ENCODE peak calls at places on chromosomes 7 and 10, in eight cellular contexts. P is SK-MEL-5; I is activated T-cell treated with anti-CD3 and anti-CD28 coated beads, Interleukin-2, amount 50 U/mL, for 72 hours; G is foreskin fibroblast; H is NCI-H1436; C is amniotic stem cell; F is GM04504; R is substantia nigra. X is an unnamed sample.

GRCh38 chr7:54260868-54261475 is 281.2 kb upstream of the VSTM2A start:
- DNase-seq in P (no peak), I (no peak), G (peak; percentile 95), H (no peak), C (no peak), F (no peak), R (no peak), X (no peak)

GRCh38 chr10:29811751-29812427 is 177.1 kb upstream of the SVIL start:
- DNase-seq in P (no peak), I (peak; percentile 42), G (peak; percentile 95), H (no peak), C (peak; percentile 75), F (peak; percentile 92), R (no peak), X (peak; percentile 53)

GRCh38 chr10:92886334-92886961 is 38.1 kb downstream of the EXOC6 start:
- DNase-seq in P (no peak), I (no peak), G (no peak), H (no peak), C (no peak), F (no peak), R (no peak), X (no peak)

GRCh38 chr7:111853231-111853990 is 291.1 kb upstream of the IMMP2L start:
- DNase-seq in P (peak; percentile 50), I (no peak), G (no peak), H (no peak), C (no peak), F (no peak), R (no peak), X (no peak)

GRCh38 chr10:132785433-132786278 is at the start of gene NKX6-2:
- DNase-seq in P (no peak), I (no peak), G (peak; percentile 47), H (no peak), C (no peak), F (no peak), R (no peak), X (no peak)

GRCh38 chr7:91941450-91941849 is 788 bp downstream of the AKAP9 start:
- DNase-seq in P (peak; percentile 38), I (peak; percentile 40), G (peak; percentile 46), H (peak; percentile 10), C (no peak), F (no peak), R (no peak), X (peak; percentile 44)

GRCh38 chr10:18620856-18621255 is 30.5 kb downstream of the NSUN6 start:
- DNase-seq in P (no peak), I (no peak), G (no peak), H (no peak), C (no peak), F (no peak), R (no peak), X (no peak)

GRCh38 chr7:665751-666453 is 60.6 kb upstream of the DNAAF5 start:
- DNase-seq in P (no peak), I (no peak), G (peak; percentile 62), H (no peak), C (no peak), F (no peak), R (no peak), X (no peak)

GRCh38 chr7:50284296-50284695 is 20.2 kb upstream of the IKZF1 start:
- DNase-seq in P (no peak), I (no peak), G (no peak), H (no peak), C (no peak), F (no peak), R (no peak), X (no peak)

GRCh38 chr10:11517150-11517549 is 94.3 kb downstream of the USP6NL start:
- DNase-seq in P (no peak), I (no peak), G (no peak), H (no peak), C (no peak), F (no peak), R (no peak), X (no peak)

GRCh38 chr7:33503014-33503413 is 373.6 kb downstream of the BBS9 start:
- DNase-seq in P (no peak), I (no peak), G (no peak), H (no peak), C (no peak), F (no peak), R (no peak), X (no peak)

GRCh38 chr10:133440633-133441285 is 13.0 kb upstream of the SCART1 start:
- DNase-seq in P (no peak), I (no peak), G (no peak), H (no peak), C (no peak), F (no peak), R (no peak), X (no peak)

GRCh38 chr7:100220833-100221718 is 1.3 kb downstream of the PVRIG start:
- DNase-seq in P (no peak), I (peak; percentile 77), G (no peak), H (no peak), C (no peak), F (no peak), R (no peak), X (peak; percentile 81)

GRCh38 chr10:124993345-124993708 is 51.4 kb downstream of the ZRANB1 start:
- DNase-seq in P (no peak), I (no peak), G (no peak), H (no peak), C (no peak), F (no peak), R (no peak), X (no peak)

GRCh38 chr10:17516376-17516775 is 62.0 kb upstream of the ST8SIA6 start:
- DNase-seq in P (no peak), I (no peak), G (no peak), H (no peak), C (no peak), F (no peak), R (no peak), X (no peak)

GRCh38 chr10:52779541-52780390 is 7.2 kb upstream of the MBL2 start:
- DNase-seq in P (peak; percentile 75), I (peak; percentile 49), G (peak; percentile 78), H (peak; percentile 4), C (no peak), F (no peak), R (no peak), X (peak; percentile 59)

GRCh38 chr7:749121-749520 is 22.0 kb upstream of the PRKAR1B start:
- DNase-seq in P (no peak), I (no peak), G (no peak), H (no peak), C (no peak), F (no peak), R (no peak), X (no peak)

GRCh38 chr10:987635-987905 is 664 bp upstream of the GTPBP4 start:
- DNase-seq in P (no peak), I (no peak), G (no peak), H (no peak), C (no peak), F (no peak), R (no peak), X (no peak)

GRCh38 chr7:102075126-102075525 is 211.5 kb upstream of the SH2B2 start:
- DNase-seq in P (no peak), I (no peak), G (no peak), H (no peak), C (no peak), F (no peak), R (no peak), X (no peak)

GRCh38 chr10:24552346-24553016 is 171.2 kb downstream of the ARHGAP21 start:
- DNase-seq in P (peak; percentile 44), I (no peak), G (no peak), H (peak; percentile 10), C (no peak), F (no peak), R (no peak), X (peak; percentile 14)

GRCh38 chr7:121499526-121500123 is 103.5 kb upstream of the FAM3C start:
- DNase-seq in P (no peak), I (peak; percentile 42), G (no peak), H (no peak), C (no peak), F (no peak), R (no peak), X (no peak)

GRCh38 chr10:102451105-102451969 is at the start of gene C10orf95:
- DNase-seq in P (no peak), I (no peak), G (peak; percentile 32), H (no peak), C (no peak), F (no peak), R (no peak), X (no peak)

GRCh38 chr7:129797224-129797789 is 155.5 kb downstream of the UBE2H start:
- DNase-seq in P (no peak), I (no peak), G (no peak), H (peak; percentile 70), C (no peak), F (no peak), R (no peak), X (no peak)

GRCh38 chr7:129150199-129150996 is 5.9 kb downstream of the TSPAN33 start:
- DNase-seq in P (no peak), I (no peak), G (no peak), H (peak; percentile 13), C (no peak), F (no peak), R (no peak), X (no peak)